ENCODE peak calls at places on chromosomes 12 and 14, in ten cellular contexts. W is activated effector memory CD4-positive, alpha-beta T cell treated with Interleukin-2 at 50 U/mL for 16 hours; F is aorta; I is mucosa of gallbladder; N is kidney tubule cell; K is heart right ventricle; Y is glomerular endothelial cell; G is NCI-H1105; D is COR-L47; X is germinal center. S is an unnamed sample.

GRCh38 chr12:96233941-96234461 is 39.8 kb downstream of the ELK3 start:
- DNase-seq in K (peak; percentile 92), I (peak; percentile 82), W (no peak), D (peak; percentile 9), Y (no peak), X (no peak), N (no peak), G (peak; percentile 73), F (peak; percentile 94), S (no peak)

GRCh38 chr12:32533971-32534590 is 134.7 kb downstream of the FGD4 start:
- DNase-seq in D (no peak), X (peak; percentile 29), F (peak; percentile 73), G (no peak), K (peak; percentile 53), W (no peak), Y (no peak), N (peak; percentile 78), I (peak; percentile 82), S (peak; percentile 50)

GRCh38 chr12:86727151-86727550 is 471.0 kb upstream of the MGAT4C start:
- DNase-seq in Y (peak; percentile 41), K (no peak), N (peak; percentile 15), I (no peak), X (no peak), F (no peak), D (peak; percentile 77), W (no peak), G (peak; percentile 30), S (no peak)

GRCh38 chr12:92675092-92675865 is 27.5 kb upstream of the PLEKHG7 start:
- DNase-seq in K (no peak), W (no peak), N (no peak), G (no peak), X (no peak), F (no peak), Y (no peak), I (no peak), D (no peak), S (no peak)

GRCh38 chr14:68978550-68978911 is 571 bp downstream of the ACTN1 start:
- DNase-seq in G (peak; percentile 60), F (peak; percentile 72), X (peak; percentile 37), K (peak; percentile 72), Y (no peak), N (peak; percentile 50), W (peak; percentile 12), I (peak; percentile 53), D (peak; percentile 21), S (peak; percentile 48)

GRCh38 chr12:62657363-62657632 is 190.7 kb downstream of the MON2 start:
- DNase-seq in X (no peak), W (no peak), F (no peak), K (no peak), D (no peak), N (no peak), G (no peak), I (no peak), Y (no peak), S (no peak)

GRCh38 chr12:25362646-25363045 is 111.9 kb upstream of the KRAS start:
- DNase-seq in F (no peak), W (no peak), D (no peak), Y (no peak), X (no peak), G (no peak), N (no peak), K (no peak), I (no peak), S (no peak)

GRCh38 chr12:41034686-41035085 is 153.4 kb upstream of the PDZRN4 start:
- DNase-seq in D (no peak), K (no peak), G (no peak), I (no peak), X (no peak), Y (no peak), W (no peak), F (no peak), N (peak; percentile 9), S (no peak)

GRCh38 chr14:76203086-76204001 is 51.6 kb downstream of the GPATCH2L start:
- DNase-seq in G (no peak), K (peak; percentile 7), X (no peak), D (no peak), W (no peak), Y (no peak), F (peak; percentile 66), I (peak; percentile 14), N (peak; percentile 93), S (no peak)

GRCh38 chr14:22313172-22313801 is 275.7 kb downstream of the DAD1 start:
- DNase-seq in D (no peak), F (no peak), I (no peak), W (no peak), Y (no peak), X (no peak), N (peak; percentile 9), G (no peak), K (no peak), S (no peak)

GRCh38 chr12:50727466-50727865 is 36.4 kb upstream of the ATF1 start:
- DNase-seq in I (no peak), N (no peak), D (no peak), W (no peak), X (no peak), G (no peak), F (no peak), Y (no peak), K (no peak), S (no peak)

GRCh38 chr14:24088095-24088494 is 6.0 kb upstream of the PCK2 start:
- DNase-seq in F (no peak), X (no peak), K (no peak), N (no peak), G (no peak), W (no peak), Y (no peak), I (no peak), D (no peak), S (no peak)

GRCh38 chr12:72509893-72510292 is 237.7 kb downstream of the TRHDE start:
- DNase-seq in X (no peak), I (no peak), G (no peak), N (no peak), K (no peak), W (no peak), Y (no peak), F (no peak), D (no peak), S (no peak)

GRCh38 chr14:68779761-68780323 is 13.0 kb downstream of the ZFP36L1 start:
- DNase-seq in K (no peak), G (no peak), I (peak; percentile 46), N (peak; percentile 95), D (no peak), W (peak; percentile 52), F (no peak), Y (no peak), X (no peak), S (no peak)

GRCh38 chr14:91613459-91614145 is 103.5 kb upstream of the PPP4R3A start:
- DNase-seq in I (no peak), G (no peak), K (no peak), F (no peak), D (no peak), X (no peak), Y (no peak), W (no peak), N (no peak), S (no peak)

GRCh38 chr12:118979763-118980406 is 1.5 kb upstream of the SRRM4 start:
- DNase-seq in Y (no peak), G (peak; percentile 77), W (no peak), D (peak; percentile 50), F (peak; percentile 45), I (peak; percentile 19), N (peak; percentile 60), X (peak; percentile 61), K (peak; percentile 17), S (peak; percentile 89)

GRCh38 chr14:104239866-104240301 is 101.5 kb downstream of the KIF26A start:
- DNase-seq in X (no peak), F (no peak), W (no peak), D (no peak), N (no peak), I (no peak), Y (no peak), K (no peak), G (no peak), S (no peak)

GRCh38 chr12:96094201-96094600 is 58.8 kb upstream of the LTA4H start:
- DNase-seq in N (peak; percentile 42), X (no peak), K (peak; percentile 37), Y (no peak), I (no peak), F (no peak), D (peak; percentile 86), W (no peak), G (no peak), S (no peak)

GRCh38 chr14:49966304-49966809 is 73.5 kb downstream of the ARF6 start:
- DNase-seq in N (peak; percentile 93), X (no peak), F (no peak), I (peak; percentile 64), D (no peak), G (no peak), W (no peak), K (no peak), Y (no peak), S (peak; percentile 58)

GRCh38 chr14:95291859-95292542 is 27.7 kb downstream of the CLMN start:
- DNase-seq in D (peak; percentile 73), Y (peak; percentile 75), X (no peak), I (peak; percentile 51), K (peak; percentile 88), W (no peak), N (peak; percentile 83), G (peak; percentile 23), F (peak; percentile 75), S (peak; percentile 93)

GRCh38 chr12:106682594-106683234 is 91.8 kb upstream of the RIC8B start:
- DNase-seq in I (no peak), G (no peak), D (peak; percentile 4), X (no peak), W (no peak), N (peak; percentile 30), Y (peak; percentile 4), K (no peak), F (no peak), S (peak; percentile 68)

GRCh38 chr14:35594616-35595015 is 60.7 kb downstream of the INSM2 start:
- DNase-seq in F (no peak), K (no peak), I (no peak), G (no peak), N (no peak), X (no peak), D (no peak), W (no peak), Y (no peak), S (no peak)

GRCh38 chr14:95561001-95561412 is 26.2 kb downstream of the GLRX5 start:
- DNase-seq in X (peak; percentile 84), N (peak; percentile 89), Y (peak; percentile 62), W (peak; percentile 67), I (peak; percentile 85), F (peak; percentile 82), G (peak; percentile 88), K (peak; percentile 79), D (peak; percentile 95), S (peak; percentile 98)

GRCh38 chr14:65835501-65835900 is 423.0 kb downstream of the FUT8 start:
- DNase-seq in K (no peak), D (no peak), F (no peak), N (no peak), Y (no peak), X (no peak), G (no peak), W (no peak), I (no peak), S (no peak)